ENCODE peak calls at places on chromosomes 5 and 9, in six cellular contexts. H, K, N, O, T and Z are unnamed samples.

GRCh38 chr5:129111351-129111750 is 16.8 kb downstream of the ISOC1 start:
- DNase-seq in K (no peak), O (no peak), N (no peak), H (no peak), T (no peak), Z (no peak)

GRCh38 chr9:15606667-15607472 is 54.0 kb downstream of the CCDC171 start:
- DNase-seq in N (peak), T (no peak), K (peak), H (peak), O (no peak), Z (no peak)

GRCh38 chr9:98606730-98607129 is 102.0 kb downstream of the GABBR2 start:
- DNase-seq in H (no peak), O (no peak), T (no peak), N (no peak), K (no peak), Z (no peak)

GRCh38 chr5:72256536-72256935 is 63.5 kb downstream of the MRPS27 start:
- DNase-seq in H (no peak), T (no peak), K (no peak), O (no peak), N (no peak), Z (no peak)

GRCh38 chr5:95543017-95543705 is 11.6 kb downstream of the SKIC3 start:
- DNase-seq in N (no peak), H (no peak), K (peak), T (peak), O (no peak), Z (no peak)

GRCh38 chr5:153965102-153965645 is 73.5 kb downstream of the FAM114A2 start:
- DNase-seq in O (no peak), K (peak), N (peak), H (peak), T (peak), Z (peak)

GRCh38 chr5:66634601-66635000 is 38.4 kb downstream of the MAST4 start:
- DNase-seq in H (no peak), N (no peak), K (no peak), O (no peak), T (no peak), Z (no peak)

GRCh38 chr9:127361561-127361960 is 35.4 kb upstream of the SLC2A8 start:
- DNase-seq in T (peak), H (no peak), K (peak), O (no peak), N (no peak), Z (no peak)

GRCh38 chr9:97438666-97439065 is 26.8 kb downstream of the TDRD7 start:
- DNase-seq in O (no peak), H (no peak), K (no peak), N (no peak), T (no peak), Z (no peak)

GRCh38 chr5:423233-423565 is 19.8 kb upstream of the EXOC3 start:
- DNase-seq in H (no peak), O (no peak), K (no peak), N (no peak), T (no peak), Z (no peak)

GRCh38 chr5:72815580-72816296 is 723 bp upstream of the TNPO1 start:
- DNase-seq in H (no peak), T (no peak), K (no peak), O (no peak), N (no peak), Z (no peak)

GRCh38 chr5:13234-13633 is 78.7 kb upstream of the PLEKHG4B start:
- DNase-seq in K (no peak), N (no peak), O (no peak), H (no peak), T (no peak), Z (no peak)

GRCh38 chr5:95043648-95044047 is 241.2 kb downstream of the MCTP1 start:
- DNase-seq in H (no peak), K (no peak), T (no peak), N (no peak), O (no peak), Z (no peak)

GRCh38 chr5:82494942-82495341 is 216.8 kb upstream of the RPS23 start:
- DNase-seq in O (no peak), H (no peak), N (no peak), T (no peak), K (no peak), Z (no peak)

GRCh38 chr5:69024241-69024651 is 69.6 kb upstream of the SLC30A5 start:
- DNase-seq in H (peak), N (peak), K (peak), O (peak), T (no peak), Z (peak)

GRCh38 chr5:149651686-149652085 is 70.4 kb downstream of the ARHGEF37 start:
- DNase-seq in K (no peak), T (no peak), N (no peak), O (no peak), H (no peak), Z (no peak)

GRCh38 chr5:138132543-138132942 is 6.7 kb downstream of the NME5 start:
- DNase-seq in H (no peak), N (no peak), O (no peak), K (no peak), T (no peak), Z (no peak)

GRCh38 chr5:55438931-55439477 is 95.8 kb downstream of the PLPP1 start:
- DNase-seq in T (no peak), K (no peak), H (no peak), N (peak), O (no peak), Z (no peak)

GRCh38 chr9:129113645-129114304 is 2.6 kb downstream of the PTPA start:
- DNase-seq in T (no peak), K (peak), O (no peak), H (no peak), N (no peak), Z (no peak)

GRCh38 chr5:65611524-65611923 is 12.6 kb downstream of the TRIM23 start:
- DNase-seq in N (peak), T (no peak), H (no peak), O (no peak), K (no peak), Z (no peak)

GRCh38 chr5:64749385-64749784 is 19.1 kb downstream of the SREK1IP1 start:
- DNase-seq in O (no peak), K (no peak), N (no peak), T (no peak), H (no peak), Z (no peak)

GRCh38 chr9:127927457-127928231 is 2.9 kb downstream of the PIP5KL1 start:
- DNase-seq in N (no peak), H (peak), O (peak), T (no peak), K (peak), Z (peak)

GRCh38 chr9:8070779-8071444 is 271.3 kb upstream of the DMAC1 start:
- DNase-seq in H (no peak), N (no peak), K (no peak), O (peak), T (no peak), Z (peak)

GRCh38 chr5:83472213-83472507 is 616 bp downstream of the VCAN start:
- DNase-seq in K (no peak), O (no peak), H (no peak), N (no peak), T (no peak), Z (no peak)

GRCh38 chr5:35470866-35471265 is 146.8 kb upstream of the SPEF2 start:
- DNase-seq in T (no peak), O (no peak), N (peak), H (no peak), K (no peak), Z (no peak)

GRCh38 chr9:19379697-19380046 is 364 bp downstream of the RPS6 start:
- DNase-seq in N (no peak), H (no peak), K (peak), O (no peak), T (no peak), Z (peak)

GRCh38 chr9:33452828-33453271 is 5.5 kb upstream of the AQP3 start:
- DNase-seq in O (peak), N (peak), H (peak), K (peak), T (no peak), Z (peak)

GRCh38 chr5:172385164-172385563 is 69.2 kb downstream of the SH3PXD2B start:
- DNase-seq in K (no peak), T (no peak), H (no peak), N (no peak), O (no peak), Z (no peak)

GRCh38 chr5:134458234-134458633 is 46.6 kb upstream of the CDKN2AIPNL start:
- DNase-seq in H (no peak), N (no peak), O (no peak), T (no peak), K (peak), Z (no peak)

GRCh38 chr9:38478211-38478610 is 54.0 kb upstream of the IGFBPL1 start:
- DNase-seq in T (no peak), N (no peak), H (no peak), K (no peak), O (no peak), Z (no peak)

GRCh38 chr9:82332018-82332773 is 343.6 kb downstream of the SPATA31D1 start:
- DNase-seq in K (no peak), T (no peak), O (no peak), N (no peak), H (no peak), Z (no peak)

GRCh38 chr9:72465602-72466001 is 55.8 kb upstream of the TMC1 start:
- DNase-seq in H (no peak), N (no peak), O (no peak), K (no peak), T (no peak), Z (no peak)

GRCh38 chr5:177357459-177358332 is at the start of gene RGS14:
- DNase-seq in N (no peak), H (no peak), O (no peak), T (peak), K (peak), Z (no peak)

GRCh38 chr9:122347348-122348287 is 23.2 kb upstream of the PTGS1 start:
- DNase-seq in H (no peak), O (no peak), K (no peak), N (peak), T (no peak), Z (no peak)

GRCh38 chr5:100950975-100951374 is 47.9 kb upstream of the ST8SIA4 start:
- DNase-seq in N (no peak), O (no peak), H (no peak), K (no peak), T (no peak), Z (no peak)

GRCh38 chr9:131704195-131704983 is 35.5 kb downstream of the RAPGEF1 start:
- DNase-seq in N (no peak), H (no peak), O (no peak), T (no peak), K (no peak), Z (no peak)

GRCh38 chr5:151058891-151059611 is 21.8 kb downstream of the TNIP1 start:
- DNase-seq in N (no peak), O (no peak), K (no peak), T (no peak), H (no peak), Z (no peak)

GRCh38 chr9:91247278-91247677 is 114.4 kb downstream of the AUH start:
- DNase-seq in K (no peak), O (no peak), T (no peak), H (no peak), N (no peak), Z (no peak)

DNA sequence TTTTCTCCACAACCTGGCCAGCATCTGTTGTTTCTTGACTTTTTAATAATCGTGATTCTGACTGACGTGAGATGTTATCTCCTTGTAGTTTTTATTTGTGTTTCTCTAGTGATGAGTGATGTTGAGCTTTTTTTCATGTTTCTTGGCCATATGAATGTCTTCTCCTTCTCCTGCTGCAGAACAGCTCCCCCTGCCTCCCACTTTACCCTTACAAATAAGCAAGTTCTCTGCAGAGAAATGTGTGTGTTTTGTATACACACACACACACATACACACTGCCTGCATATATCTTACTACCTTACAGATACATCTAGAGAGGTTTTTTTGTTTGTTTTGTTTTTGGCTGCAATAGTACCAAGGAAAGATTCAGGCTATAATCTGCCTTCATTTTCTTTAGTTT is 88.7 kb upstream of the PHF24 start:
- DNase-seq in T (no peak), O (no peak), H (peak), K (no peak), N (peak), Z (no peak)
- TF ChIP-seq ATF3 in T (no peak), O (no peak), H (no peak), K (no peak), N (no peak), Z (no peak)

DNA sequence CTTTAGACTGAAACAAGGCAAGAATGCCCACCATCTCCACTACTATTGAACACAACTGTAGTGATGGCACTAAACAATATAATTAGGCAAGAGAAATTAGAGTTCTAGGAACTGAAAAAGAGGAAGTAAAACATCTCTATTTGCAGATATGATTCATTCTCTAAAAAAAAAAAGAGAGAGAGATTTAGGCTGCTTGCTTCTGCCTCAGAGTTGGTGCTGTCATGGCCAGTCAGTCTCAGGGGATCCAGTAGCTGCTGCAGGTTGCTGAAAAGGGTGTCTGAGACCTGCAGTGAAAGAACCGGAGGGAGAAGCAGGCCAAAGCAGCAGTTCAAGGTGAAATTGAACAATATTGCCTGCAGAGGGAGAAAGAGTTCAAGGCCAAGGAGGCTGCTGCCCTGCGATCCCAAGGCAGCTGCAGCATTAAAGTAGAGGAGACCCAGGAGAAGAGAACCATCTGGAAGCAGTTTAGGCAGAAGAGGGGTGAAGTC is 72.5 kb downstream of the AP3B1 start:
- DNase-seq in N (no peak), O (no peak), K (peak), T (peak), H (no peak), Z (peak)
- TF ChIP-seq ATF3 in N (no peak), O (no peak), K (peak), T (no peak), H (no peak), Z (no peak)

DNA sequence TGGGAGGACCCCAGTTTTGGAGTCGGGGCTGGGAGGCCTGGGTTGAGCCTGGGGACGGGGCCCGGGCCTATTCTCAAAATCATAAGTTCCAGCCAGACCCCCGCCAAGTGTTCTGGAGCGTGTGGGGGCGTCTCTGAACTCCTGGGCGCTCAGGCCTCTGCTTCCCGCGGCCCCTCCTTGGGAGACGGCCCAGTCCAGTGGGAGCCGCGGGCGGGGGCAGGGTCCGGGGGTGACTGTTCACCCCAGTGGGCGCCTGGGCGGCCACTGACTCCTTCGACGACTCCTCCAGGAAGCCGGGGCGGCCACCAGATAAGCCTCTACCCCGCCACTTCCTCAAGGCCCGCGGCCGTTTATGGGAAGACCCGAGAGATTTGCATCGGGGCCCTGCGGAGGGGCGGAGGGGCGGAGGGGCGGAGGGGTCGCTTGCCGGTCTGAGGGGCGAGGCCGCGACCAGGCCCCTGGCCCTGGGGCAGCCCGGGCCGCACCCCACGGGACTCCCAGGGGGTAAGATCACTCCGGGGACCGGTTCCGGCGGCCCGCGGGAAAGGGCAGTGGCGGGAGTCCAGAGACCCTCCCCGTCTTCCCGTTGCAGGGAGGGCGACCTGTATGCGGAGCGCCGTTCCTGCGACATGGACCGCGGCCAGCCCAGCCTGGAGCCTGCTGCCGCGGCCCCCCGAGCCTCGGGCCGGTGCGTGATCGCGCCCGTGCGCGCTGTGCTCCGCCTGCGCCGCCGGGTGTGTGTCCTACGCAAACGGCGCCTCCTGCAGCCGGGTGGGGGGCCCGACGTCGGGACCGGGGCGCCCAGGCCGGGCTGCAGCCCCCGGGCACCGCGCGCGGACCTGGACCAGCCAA is 761 bp downstream of the TOR4A start:
- DNase-seq in N (no peak), T (no peak), H (no peak), O (peak), K (peak), Z (peak)
- TF ChIP-seq ATF3 in N (no peak), T (no peak), H (no peak), O (no peak), K (no peak), Z (no peak)

GRCh38 chr5:79357401-79357800 is 121.5 kb downstream of the JMY start:
- DNase-seq in H (no peak), T (no peak), N (no peak), K (no peak), O (no peak), Z (no peak)
- TF ChIP-seq ATF3 in H (no peak), T (no peak), N (no peak), K (no peak), O (no peak), Z (no peak)

GRCh38 chr9:133608382-133608781 is 807 bp downstream of the FAM163B start:
- DNase-seq in O (no peak), N (no peak), T (no peak), K (no peak), H (no peak), Z (no peak)

GRCh38 chr9:133607381-133607780 is 1.8 kb downstream of the FAM163B start:
- DNase-seq in K (no peak), T (no peak), O (no peak), N (no peak), H (no peak), Z (no peak)

GRCh38 chr9:133608881-133609280 is 308 bp downstream of the FAM163B start:
- DNase-seq in O (no peak), T (no peak), N (no peak), K (no peak), H (no peak), Z (no peak)

GRCh38 chr9:133606722-133607053 is 2.5 kb downstream of the FAM163B start:
- DNase-seq in N (no peak), T (no peak), O (no peak), H (no peak), K (no peak), Z (no peak)

GRCh38 chr9:133607976-133608375 is 1.2 kb downstream of the FAM163B start:
- DNase-seq in H (no peak), O (no peak), N (no peak), K (no peak), T (no peak), Z (no peak)
- TF ChIP-seq ATF3 in H (no peak), O (no peak), N (no peak), K (no peak), T (no peak), Z (no peak)